ENCODE peak calls at places on chromosomes 5 and 9, in seven cellular contexts. X, W, P, L, M, V and I are unnamed samples.
A peak's percentile ranks its signal among the peaks of the same experiment; 100 is the strongest.

GRCh38 chr9:131622536-131622935 is 77.2 kb downstream of the PRRT1B start:
- DNase-seq in L (no peak), P (no peak), X (no peak), V (no peak), M (no peak), W (no peak), I (no peak)

GRCh38 chr9:92709240-92709639 is 39.3 kb upstream of the IPPK start:
- DNase-seq in L (no peak), M (no peak), P (no peak), X (no peak), V (no peak), W (no peak), I (no peak)

GRCh38 chr5:65624025-65624569 is at the start of gene TRIM23:
- DNase-seq in M (peak; percentile 97), W (peak; percentile 96), L (peak; percentile 95), X (peak; percentile 97), V (peak; percentile 88), P (peak; percentile 89), I (peak; percentile 96)

GRCh38 chr9:81652058-81652457 is 37.3 kb downstream of the TLE1 start:
- DNase-seq in W (no peak), M (no peak), X (no peak), P (no peak), L (no peak), V (no peak), I (no peak)

GRCh38 chr5:124371121-124371706 is 375.2 kb downstream of the ZNF608 start:
- DNase-seq in V (no peak), L (no peak), P (no peak), X (peak; percentile 20), M (no peak), W (no peak), I (peak; percentile 60)

GRCh38 chr9:128124873-128125574 is 2.5 kb downstream of the PTGES2 start:
- DNase-seq in X (peak; percentile 76), L (peak; percentile 56), M (no peak), V (peak; percentile 85), W (peak; percentile 76), P (peak; percentile 56), I (peak; percentile 56)

GRCh38 chr5:620586-621180 is 8.5 kb downstream of the CEP72 start:
- DNase-seq in P (no peak), M (no peak), W (no peak), X (no peak), L (no peak), V (no peak), I (no peak)

GRCh38 chr9:38619556-38620447 is 594 bp downstream of the ANKRD18A start:
- DNase-seq in P (no peak), W (peak; percentile 52), L (no peak), X (peak; percentile 14), V (peak; percentile 11), M (peak; percentile 82), I (no peak)

GRCh38 chr5:121251954-121252353 is 599.7 kb upstream of the FTMT start:
- DNase-seq in W (no peak), L (peak; percentile 83), P (no peak), V (no peak), X (no peak), M (no peak), I (peak; percentile 8)

GRCh38 chr9:129069128-129069824 is 11.6 kb upstream of the DOLPP1 start:
- DNase-seq in M (peak; percentile 34), L (no peak), P (no peak), V (no peak), W (no peak), X (peak; percentile 54), I (no peak)

GRCh38 chr5:18987101-18987500 is 1000.9 kb downstream of the CDH18 start:
- DNase-seq in P (peak; percentile 1), M (no peak), V (no peak), X (no peak), W (no peak), L (no peak), I (no peak)
- H2AFZ ChIP-seq in P (peak overlapping the region; percentile 60), M (no peak overlapping the region), V (no peak overlapping the region), X (no peak overlapping the region), W (peak overlapping the region; percentile 23), L (no peak overlapping the region), I (no peak overlapping the region)

GRCh38 chr5:173298213-173298933 is 29.8 kb downstream of the STC2 start:
- DNase-seq in X (no peak), W (peak; percentile 79), M (no peak), V (no peak), L (no peak), P (no peak), I (no peak)
- H2AFZ ChIP-seq in X (no peak overlapping the region), W (peak overlapping the region; percentile 71), M (no peak overlapping the region), V (no peak overlapping the region), L (no peak overlapping the region), P (peak overlapping the region; percentile 43), I (no peak overlapping the region)

DNA sequence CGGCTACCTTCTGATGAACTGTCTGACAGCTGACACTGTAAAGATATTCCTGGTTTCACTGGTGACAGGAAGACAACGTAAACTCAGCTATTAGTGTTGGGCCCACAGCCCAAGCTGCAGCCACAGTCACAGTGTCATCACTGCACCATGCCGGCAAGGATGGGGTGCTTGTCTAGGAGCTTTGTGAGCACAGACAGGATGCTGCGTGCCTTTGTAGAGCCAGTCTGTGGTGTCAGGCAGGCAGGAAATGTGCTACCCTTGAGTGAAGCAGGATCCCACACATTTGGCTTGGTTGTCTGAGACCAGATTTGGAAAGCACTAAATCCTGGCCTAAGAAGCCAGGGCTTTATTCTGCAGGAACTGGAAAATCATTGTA is 121.6 kb upstream of the ADAMTS16 start:
- DNase-seq in L (no peak), W (no peak), X (no peak), P (no peak), V (no peak), M (no peak), I (no peak)
- H2AFZ ChIP-seq in L (no peak overlapping the region), W (no peak overlapping the region), X (no peak overlapping the region), P (no peak overlapping the region), V (no peak overlapping the region), M (no peak overlapping the region), I (no peak overlapping the region)

GRCh38 chr5:23823521-23823920 is 316.1 kb downstream of the PRDM9 start:
- DNase-seq in V (no peak), M (no peak), P (no peak), W (no peak), X (no peak), L (no peak), I (no peak)

GRCh38 chr5:23820764-23821471 is 313.5 kb downstream of the PRDM9 start:
- DNase-seq in X (peak; percentile 62), V (no peak), W (peak; percentile 45), M (no peak), P (no peak), L (no peak), I (peak; percentile 56)

DNA sequence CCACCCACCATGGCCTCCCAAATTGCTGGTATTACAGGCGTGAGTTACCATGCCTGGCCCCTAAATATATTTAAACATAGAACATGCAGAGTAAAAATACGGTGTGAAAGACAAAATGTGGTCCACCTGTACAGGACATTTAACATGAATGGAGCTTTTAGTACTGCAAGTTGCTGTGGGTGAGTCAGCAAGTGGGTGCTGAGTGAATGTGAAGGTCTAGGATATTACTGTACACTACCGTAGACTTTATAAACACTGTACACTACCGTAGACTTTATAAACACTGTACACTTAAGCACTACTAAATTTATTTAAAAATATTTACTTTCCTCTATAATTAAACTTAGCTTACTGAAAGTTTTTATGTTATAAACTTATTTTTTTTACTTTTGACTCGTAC is 317.8 kb downstream of the PRDM9 start:
- DNase-seq in L (no peak), P (no peak), W (no peak), V (no peak), X (no peak), M (no peak), I (no peak)
- H2AFZ ChIP-seq in L (no peak overlapping the region), P (no peak overlapping the region), W (no peak overlapping the region), V (no peak overlapping the region), X (no peak overlapping the region), M (no peak overlapping the region), I (no peak overlapping the region)

DNA sequence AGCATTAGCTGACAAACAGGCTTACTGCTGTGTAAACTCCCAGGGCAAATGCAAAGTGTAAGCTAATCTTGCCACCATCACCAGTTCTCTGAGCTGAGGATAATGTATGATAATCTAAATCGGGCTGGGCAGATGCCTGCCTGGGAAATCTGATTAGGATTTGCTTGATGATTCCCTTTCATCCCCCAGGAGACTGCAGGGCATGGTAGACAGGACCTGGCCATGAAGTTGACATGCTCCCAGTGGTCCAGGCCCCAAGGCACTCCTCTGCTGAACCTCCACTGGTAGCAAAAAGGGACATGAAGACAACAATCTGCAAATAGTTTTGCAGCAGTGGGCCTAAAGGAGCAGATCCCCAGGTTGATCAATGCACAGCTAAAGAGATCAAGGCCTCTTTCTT is 317.4 kb downstream of the SPOCK1 start:
- DNase-seq in M (no peak), P (no peak), V (no peak), L (no peak), W (no peak), X (no peak), I (no peak)
- H2AFZ ChIP-seq in M (no peak overlapping the region), P (no peak overlapping the region), V (no peak overlapping the region), L (no peak overlapping the region), W (no peak overlapping the region), X (no peak overlapping the region), I (no peak overlapping the region)

GRCh38 chr9:106697390-106697789 is 165.6 kb upstream of the ZNF462 start:
- DNase-seq in P (no peak), L (no peak), W (no peak), M (no peak), V (no peak), X (no peak), I (no peak)
- H2AFZ ChIP-seq in P (peak overlapping the region; percentile 56), L (no peak overlapping the region), W (peak overlapping the region; percentile 70), M (peak overlapping the region; percentile 17), V (no peak overlapping the region), X (no peak overlapping the region), I (no peak overlapping the region)